ENCODE peak calls at places on chromosomes 5 and 9, in ten cellular contexts. Q, B, U, M, I, R, P, L, W and F are unnamed samples.
A peak's percentile ranks its signal among the peaks of the same experiment; 100 is the strongest.

GRCh38 chr5:121954086-121954485 is 7.7 kb upstream of the SRFBP1 start:
- DNase-seq in Q (no peak), B (no peak), U (no peak), M (no peak), I (no peak), R (no peak), P (no peak), L (no peak), W (no peak), F (no peak)

GRCh38 chr9:129131300-129132145 is 20.3 kb downstream of the PTPA start:
- DNase-seq in Q (peak; percentile 88), B (peak; percentile 93), U (no peak), M (no peak), I (peak; percentile 90), R (peak; percentile 81), P (peak; percentile 50), L (peak; percentile 62), W (peak; percentile 81), F (peak; percentile 68)

GRCh38 chr9:75624984-75625383 is 265.5 kb upstream of the PCSK5 start:
- DNase-seq in Q (no peak), B (no peak), U (no peak), M (no peak), I (no peak), R (no peak), P (no peak), L (no peak), W (no peak), F (no peak)

GRCh38 chr9:37650873-37651768 is at the start of gene FRMPD1:
- DNase-seq in Q (peak; percentile 64), B (peak; percentile 85), U (no peak), M (peak; percentile 38), I (peak; percentile 82), R (peak; percentile 46), P (peak; percentile 41), L (peak; percentile 49), W (peak; percentile 14), F (peak; percentile 75)

GRCh38 chr5:146680846-146681585 is 165.0 kb upstream of the GPR151 start:
- DNase-seq in Q (no peak), B (no peak), U (no peak), M (no peak), I (no peak), R (no peak), P (no peak), L (no peak), W (no peak), F (no peak)

GRCh38 chr5:78644741-78645300 is 3.8 kb downstream of the LHFPL2 start:
- DNase-seq in Q (no peak), B (no peak), U (no peak), M (no peak), I (no peak), R (no peak), P (peak; percentile 77), L (no peak), W (no peak), F (no peak)

GRCh38 chr9:125145425-125145824 is 2.1 kb upstream of the SCAI start:
- DNase-seq in Q (no peak), B (no peak), U (no peak), M (no peak), I (no peak), R (no peak), P (no peak), L (no peak), W (no peak), F (no peak)

GRCh38 chr5:68456756-68457217 is 241.2 kb downstream of the PIK3R1 start:
- DNase-seq in Q (no peak), B (no peak), U (no peak), M (peak; percentile 33), I (no peak), R (peak; percentile 71), P (peak; percentile 67), L (peak; percentile 71), W (peak; percentile 50), F (peak; percentile 58)

GRCh38 chr5:151082976-151083651 is 2.3 kb upstream of the TNIP1 start:
- DNase-seq in Q (peak; percentile 67), B (peak; percentile 59), U (no peak), M (no peak), I (peak; percentile 70), R (peak; percentile 89), P (peak; percentile 72), L (no peak), W (no peak), F (peak; percentile 98)

GRCh38 chr5:10827571-10827970 is 66.5 kb upstream of the DAP start:
- DNase-seq in Q (no peak), B (no peak), U (no peak), M (no peak), I (no peak), R (no peak), P (no peak), L (no peak), W (no peak), F (no peak)

GRCh38 chr9:70683841-70684240 is 269.4 kb upstream of the KLF9 start:
- DNase-seq in Q (no peak), B (no peak), U (no peak), M (no peak), I (no peak), R (no peak), P (no peak), L (no peak), W (no peak), F (no peak)

GRCh38 chr9:127133739-127134167 is 11.3 kb upstream of the ANGPTL2 start:
- DNase-seq in Q (no peak), B (peak; percentile 83), U (no peak), M (peak; percentile 95), I (peak; percentile 64), R (no peak), P (peak; percentile 74), L (peak; percentile 88), W (peak; percentile 74), F (peak; percentile 98)

GRCh38 chr5:157312492-157312891 is 46.6 kb downstream of the CYFIP2 start:
- DNase-seq in Q (peak; percentile 53), B (no peak), U (no peak), M (peak; percentile 15), I (no peak), R (peak; percentile 56), P (peak; percentile 43), L (peak; percentile 46), W (no peak), F (peak; percentile 32)

GRCh38 chr5:154573011-154573410 is 95.0 kb upstream of the HAND1 start:
- DNase-seq in Q (no peak), B (no peak), U (no peak), M (no peak), I (no peak), R (no peak), P (no peak), L (no peak), W (no peak), F (no peak)